ENCODE peak calls at places on chromosomes 16 and 17, in seven cellular contexts. T is PC-3; E is NCI-H1092; F is A549; L is stimulated activated CD4-positive, alpha-beta T cell treated with anti-CD3 and anti-CD28 coated beads, TNF-alpha, amount 100 ng/mL, for 48 hours; A is activated CD4-positive, alpha-beta T cell treated with anti-CD3 and anti-CD28 coated beads for 48 hours; P is thoracic aorta. K is an unnamed sample.

GRCh38 chr17:60451071-60451470 is 28.8 kb downstream of the CHCT1 start:
- DNase-seq in T (no peak), E (no peak), F (no peak), L (no peak), A (no peak), P (no peak), K (no peak)

GRCh38 chr17:4540224-4541040 is 14.8 kb downstream of the MYBBP1A start:
- DNase-seq in T (no peak), E (no peak), F (no peak), L (no peak), A (no peak), P (no peak), K (no peak)

GRCh38 chr17:48637323-48638260 is 11.4 kb upstream of the HOXB9 start:
- DNase-seq in T (peak; percentile 76), E (no peak), F (peak; percentile 57), L (no peak), A (no peak), P (no peak), K (no peak)

GRCh38 chr16:89562939-89563338 is 2.5 kb downstream of the RPL13 start:
- DNase-seq in T (no peak), E (no peak), F (no peak), L (no peak), A (no peak), P (no peak), K (no peak)

GRCh38 chr16:63613701-63614100 is 1508.2 kb downstream of the CDH11 start:
- DNase-seq in T (peak; percentile 44), E (no peak), F (peak; percentile 41), L (no peak), A (no peak), P (no peak), K (no peak)

GRCh38 chr16:19524866-19525723 is 1.4 kb downstream of the CCP110 start:
- DNase-seq in T (no peak), E (no peak), F (no peak), L (no peak), A (no peak), P (no peak), K (no peak)

GRCh38 chr17:7854851-7855642 is at the start of gene TMEM88:
- DNase-seq in T (no peak), E (no peak), F (no peak), L (no peak), A (no peak), P (no peak), K (no peak)

GRCh38 chr17:48546187-48546923 is 1.4 kb upstream of the HOXB2 start:
- DNase-seq in T (no peak), E (no peak), F (no peak), L (no peak), A (no peak), P (no peak), K (no peak)

GRCh38 chr16:88907768-88908167 is 41.3 kb upstream of the PABPN1L start:
- DNase-seq in T (peak; percentile 46), E (no peak), F (no peak), L (no peak), A (no peak), P (no peak), K (no peak)

GRCh38 chr16:242281-242680 is 7.7 kb downstream of the FAM234A start:
- DNase-seq in T (no peak), E (no peak), F (no peak), L (no peak), A (no peak), P (no peak), K (no peak)

GRCh38 chr16:27335349-27336052 is 21.7 kb downstream of the IL4R start:
- DNase-seq in T (no peak), E (no peak), F (no peak), L (no peak), A (no peak), P (no peak), K (no peak)

GRCh38 chr17:27466376-27466747 is 10.1 kb downstream of the KSR1 start:
- DNase-seq in T (no peak), E (no peak), F (no peak), L (no peak), A (peak; percentile 42), P (no peak), K (no peak)